ENCODE peak calls at places on chromosomes 16 and 17, in six cellular contexts. D, X, U, J, C and E are unnamed samples.

GRCh38 chr17:5788266-5788900 is 204.1 kb upstream of the NLRP1 start:
- DNase-seq in D (no peak), X (no peak), U (no peak), J (no peak), C (no peak), E (no peak)

GRCh38 chr16:3004781-3005284 is 7.9 kb upstream of the CLDN9 start:
- DNase-seq in D (no peak), X (no peak), U (no peak), J (no peak), C (no peak), E (no peak)

GRCh38 chr16:89864421-89864820 is 9.0 kb upstream of the TCF25 start:
- DNase-seq in D (no peak), X (no peak), U (no peak), J (no peak), C (no peak), E (no peak)

GRCh38 chr17:77419547-77420475 is 279.0 kb downstream of the SEC14L1 start:
- DNase-seq in D (peak), X (peak), U (no peak), J (no peak), C (no peak), E (no peak)

GRCh38 chr17:38613981-38614779 is 8.4 kb upstream of the SRCIN1 start:
- DNase-seq in D (no peak), X (no peak), U (no peak), J (no peak), C (no peak), E (no peak)

GRCh38 chr16:57736419-57737281 is 1.1 kb downstream of the KATNB1 start:
- DNase-seq in D (peak), X (peak), U (peak), J (peak), C (no peak), E (peak)

GRCh38 chr16:23577493-23577892 is 18.6 kb downstream of the NDUFAB1 start:
- DNase-seq in D (no peak), X (no peak), U (no peak), J (no peak), C (no peak), E (no peak)

GRCh38 chr16:912322-912683 is 58.5 kb downstream of the LMF1 start:
- DNase-seq in D (no peak), X (no peak), U (no peak), J (no peak), C (no peak), E (no peak)

GRCh38 chr16:87056083-87056482 is 261.1 kb downstream of the C16orf95 start:
- DNase-seq in D (no peak), X (no peak), U (no peak), J (no peak), C (no peak), E (peak)

GRCh38 chr17:45433136-45433535 is 466 bp upstream of the ARHGAP27 start:
- DNase-seq in D (peak), X (peak), U (no peak), J (no peak), C (no peak), E (no peak)

GRCh38 chr16:58862334-58863024 is 128.4 kb upstream of the GOT2 start:
- DNase-seq in D (no peak), X (no peak), U (peak), J (no peak), C (no peak), E (no peak)

GRCh38 chr16:56295739-56296527 is 104.6 kb downstream of the GNAO1 start:
- DNase-seq in D (no peak), X (no peak), U (no peak), J (no peak), C (no peak), E (no peak)

GRCh38 chr16:17590711-17591654 is 120.2 kb upstream of the XYLT1 start:
- DNase-seq in D (peak), X (no peak), U (no peak), J (peak), C (no peak), E (no peak)

GRCh38 chr16:87053016-87053982 is 263.9 kb downstream of the C16orf95 start:
- DNase-seq in D (no peak), X (no peak), U (no peak), J (no peak), C (no peak), E (no peak)

GRCh38 chr16:3938843-3939624 is 58.5 kb upstream of the CREBBP start:
- DNase-seq in D (peak), X (peak), U (peak), J (no peak), C (peak), E (no peak)

GRCh38 chr16:23640669-23640958 is 496 bp downstream of the PALB2 start:
- DNase-seq in D (no peak), X (peak), U (no peak), J (no peak), C (no peak), E (no peak)

GRCh38 chr16:56617212-56618085 is 8.1 kb upstream of the MT1E start:
- DNase-seq in D (peak), X (no peak), U (peak), J (no peak), C (no peak), E (no peak)

GRCh38 chr16:27476240-27476639 is 73.5 kb downstream of the GTF3C1 start:
- DNase-seq in D (no peak), X (no peak), U (no peak), J (no peak), C (no peak), E (no peak)